ENCODE peak calls at places on chromosomes 16 and 17, in four cellular contexts. One of them, this sample, is unnamed.

GRCh38 chr16:1543085-1543896 is 9.8 kb downstream of the TMEM204 start:
- DNase-seq in H1: no peak
- DNase-seq in K562: peak
- DNase-seq in GM12878: peak
- DNase-seq in this sample: peak

GRCh38 chr17:61465550-61466237 is 13.5 kb downstream of the TBX4 start:
- DNase-seq in H1: no peak
- DNase-seq in K562: no peak
- DNase-seq in GM12878: no peak
- DNase-seq in this sample: no peak

GRCh38 chr16:85005278-85006069 is 5.9 kb downstream of the ZDHHC7 start:
- DNase-seq in K562: no peak
- DNase-seq in GM12878: no peak
- DNase-seq in H1: no peak
- DNase-seq in this sample: peak

GRCh38 chr17:55660171-55660886 is 62.3 kb downstream of the TMEM100 start:
- DNase-seq in H1: no peak
- DNase-seq in K562: no peak
- DNase-seq in GM12878: no peak
- DNase-seq in this sample: no peak

GRCh38 chr16:85851034-85851780 is 47.8 kb upstream of the IRF8 start:
- DNase-seq in K562: no peak
- DNase-seq in GM12878: no peak
- DNase-seq in H1: no peak
- DNase-seq in this sample: no peak

GRCh38 chr16:54926166-54926838 is 4.4 kb upstream of the IRX5 start:
- DNase-seq in GM12878: no peak
- DNase-seq in K562: no peak
- DNase-seq in H1: no peak
- DNase-seq in this sample: peak

GRCh38 chr17:55264640-55265298 is at the start of gene HLF:
- DNase-seq in K562: peak
- DNase-seq in GM12878: no peak
- DNase-seq in H1: peak
- DNase-seq in this sample: peak

GRCh38 chr16:1539720-1540555 is 6.5 kb downstream of the TMEM204 start:
- DNase-seq in K562: no peak
- DNase-seq in H1: no peak
- DNase-seq in GM12878: no peak
- DNase-seq in this sample: no peak

GRCh38 chr17:56096026-56096807 is 57.1 kb upstream of the ANKFN1 start:
- DNase-seq in H1: no peak
- DNase-seq in K562: no peak
- DNase-seq in GM12878: no peak
- DNase-seq in this sample: peak

GRCh38 chr17:76147211-76148014 is 6.4 kb upstream of the FOXJ1 start:
- DNase-seq in K562: no peak
- DNase-seq in GM12878: no peak
- DNase-seq in H1: no peak
- DNase-seq in this sample: peak

GRCh38 chr16:85931596-85932402 is 32.8 kb downstream of the IRF8 start:
- DNase-seq in K562: no peak
- DNase-seq in GM12878: no peak
- DNase-seq in H1: no peak
- DNase-seq in this sample: no peak

GRCh38 chr16:15415411-15416070 is 18.8 kb upstream of the BMERB1 start:
- DNase-seq in GM12878: no peak
- DNase-seq in K562: no peak
- DNase-seq in H1: no peak
- DNase-seq in this sample: peak

GRCh38 chr16:46916980-46917379 is 32.8 kb downstream of the GPT2 start:
- DNase-seq in GM12878: no peak
- DNase-seq in H1: no peak
- DNase-seq in K562: peak
- DNase-seq in this sample: peak

DNA sequence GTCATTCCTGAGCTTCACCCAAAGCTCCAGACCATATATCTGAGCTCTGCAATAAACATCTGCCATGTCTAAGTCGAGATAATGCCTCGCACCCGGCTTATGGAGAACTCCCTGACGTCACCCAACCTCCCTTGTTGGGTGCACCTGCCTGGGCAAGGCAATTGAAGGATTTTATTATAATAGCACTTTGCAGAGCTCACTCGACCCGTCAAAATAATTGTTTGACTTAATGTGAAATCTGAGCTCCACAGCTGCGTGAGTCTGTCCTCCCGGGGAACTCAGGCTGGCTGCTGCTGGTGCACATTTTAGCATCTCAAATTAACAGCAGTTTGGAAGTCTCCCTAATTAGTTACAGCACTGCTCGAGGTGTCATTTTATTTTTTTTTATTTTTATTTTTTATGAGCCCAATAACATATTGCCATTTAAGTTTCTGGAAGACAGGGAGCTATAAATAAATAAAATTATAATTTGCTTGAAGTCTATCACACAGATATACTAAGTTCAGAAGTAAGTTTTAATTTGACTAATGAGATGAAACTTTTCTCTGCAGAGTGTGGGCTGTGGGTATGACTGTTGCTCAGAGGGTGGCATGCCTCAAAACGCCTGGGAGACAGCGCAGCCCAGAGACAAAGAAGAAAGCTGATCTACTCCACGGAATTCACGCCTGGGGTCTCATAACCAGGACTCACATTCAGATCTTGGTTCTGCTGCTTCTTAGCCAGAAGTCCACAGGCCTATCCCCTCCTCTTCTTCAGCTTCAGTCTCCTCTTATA is 401.4 kb upstream of the C16orf82 start:
- DNase-seq in K562: no peak
- DNase-seq in GM12878: no peak
- DNase-seq in H1: no peak
- DNase-seq in this sample: no peak
- TF ChIP-seq CHD1 in K562: no peak
- TF ChIP-seq CHD1 in GM12878: no peak
- TF ChIP-seq CHD1 in H1: no peak
- TF ChIP-seq CHD1 in this sample: no peak

DNA sequence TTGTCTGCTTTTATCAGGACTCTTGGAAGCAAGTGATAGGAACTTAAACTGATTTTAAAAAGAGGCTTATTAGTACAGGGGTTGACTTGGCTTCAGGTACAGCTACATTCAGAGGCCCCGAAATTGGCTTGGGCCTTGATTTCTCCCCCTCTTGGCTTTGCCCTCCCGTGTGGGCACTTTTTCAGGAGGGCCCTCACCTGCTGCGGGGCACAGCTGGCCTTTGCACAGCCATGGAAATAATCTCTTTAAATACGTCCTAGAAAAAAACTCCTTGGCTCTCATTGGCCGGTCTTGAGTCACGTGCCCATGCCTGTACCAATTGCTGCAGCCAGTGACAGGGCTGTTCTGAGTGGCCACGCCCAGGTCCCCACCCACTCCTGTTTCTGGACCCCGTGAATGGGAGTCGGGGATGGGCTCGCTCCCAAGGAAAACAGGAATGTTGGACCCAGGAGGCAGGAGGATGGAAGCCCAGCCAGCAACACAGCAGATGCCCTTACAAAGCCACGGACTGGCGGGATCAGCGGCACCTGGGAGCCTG is 15.0 kb downstream of the CA5A start:
- DNase-seq in H1: no peak
- DNase-seq in GM12878: no peak
- DNase-seq in K562: peak
- DNase-seq in this sample: no peak
- TF ChIP-seq CHD1 in H1: no peak
- TF ChIP-seq CHD1 in GM12878: no peak
- TF ChIP-seq CHD1 in K562: no peak
- TF ChIP-seq CHD1 in this sample: no peak

DNA sequence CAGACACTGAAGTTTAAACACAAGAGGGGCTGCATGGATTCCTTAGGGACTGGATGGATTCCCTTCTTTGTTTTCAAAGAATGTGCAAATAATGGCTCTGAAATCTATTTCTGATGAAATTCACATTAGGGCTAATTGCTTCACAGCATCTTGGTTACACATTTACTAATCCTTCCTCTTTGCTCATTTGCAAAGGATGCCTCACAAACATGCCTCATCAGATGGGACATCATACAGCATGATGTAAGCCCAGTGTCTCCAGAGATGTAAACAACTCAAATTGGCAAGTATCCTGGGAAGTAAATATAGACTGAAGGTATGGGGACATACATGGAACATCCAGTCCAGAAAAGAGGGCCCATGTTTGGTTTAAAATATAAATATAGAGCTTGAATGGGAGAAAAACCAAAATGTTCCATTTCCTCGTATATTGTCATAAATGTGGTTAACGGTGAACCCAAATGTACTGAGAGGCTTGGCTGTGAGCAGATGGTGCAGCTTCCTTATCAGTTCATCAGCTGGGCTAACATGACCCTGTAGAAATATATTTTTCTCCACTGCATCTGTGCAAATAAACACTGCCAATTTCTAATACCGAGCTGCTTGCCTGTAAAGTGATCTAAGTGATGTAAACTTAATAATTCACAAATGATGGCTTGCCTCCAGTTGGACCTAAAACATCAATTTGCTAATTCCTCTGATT is 142.9 kb upstream of the NUDT7 start:
- DNase-seq in H1: no peak
- DNase-seq in K562: no peak
- DNase-seq in GM12878: no peak
- DNase-seq in this sample: peak
- TF ChIP-seq CHD1 in H1: no peak
- TF ChIP-seq CHD1 in K562: no peak
- TF ChIP-seq CHD1 in GM12878: no peak
- TF ChIP-seq CHD1 in this sample: no peak

GRCh38 chr16:64450170-64450569 is 671.7 kb downstream of the CDH11 start:
- DNase-seq in K562: no peak
- DNase-seq in H1: no peak
- DNase-seq in GM12878: no peak
- DNase-seq in this sample: peak
- TF ChIP-seq CHD1 in K562: no peak
- TF ChIP-seq CHD1 in H1: no peak
- TF ChIP-seq CHD1 in GM12878: no peak
- TF ChIP-seq CHD1 in this sample: no peak

DNA sequence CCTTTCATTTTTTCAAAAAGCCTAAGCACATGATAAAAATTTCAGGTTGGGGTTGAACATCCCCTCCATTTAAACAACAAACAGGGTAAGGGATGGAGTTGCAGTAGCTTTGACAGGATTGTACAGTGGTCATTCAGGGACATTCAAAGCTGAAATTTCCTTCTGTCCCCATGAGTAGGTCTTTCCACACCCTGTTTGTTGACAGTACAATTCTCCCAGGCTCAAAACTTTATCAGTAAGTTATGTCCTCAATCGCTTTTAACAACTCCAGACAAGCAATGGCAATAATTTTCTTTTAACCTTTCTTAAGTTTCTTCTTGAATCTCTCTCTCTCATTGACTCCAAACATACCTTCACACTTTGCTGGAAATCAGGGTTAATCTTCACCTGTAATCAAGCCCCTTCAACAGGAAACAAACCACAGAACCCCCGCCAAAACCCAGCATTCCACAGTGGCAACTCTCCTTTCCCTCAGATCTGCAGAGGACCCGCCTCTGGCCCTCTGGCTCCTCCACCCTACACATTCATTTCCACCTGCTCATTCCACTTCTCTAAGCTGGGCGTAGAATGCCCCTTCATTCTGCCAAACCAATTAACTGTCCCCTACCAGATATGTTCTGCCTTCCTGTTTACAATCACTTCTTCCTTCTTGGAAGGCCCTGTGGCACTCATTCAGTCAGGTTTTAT is 20.7 kb downstream of the TXNDC11 start:
- DNase-seq in H1: no peak
- DNase-seq in GM12878: no peak
- DNase-seq in K562: no peak
- DNase-seq in this sample: no peak
- TF ChIP-seq CHD1 in H1: no peak
- TF ChIP-seq CHD1 in GM12878: no peak
- TF ChIP-seq CHD1 in K562: no peak
- TF ChIP-seq CHD1 in this sample: no peak

GRCh38 chr16:23121024-23121423 is 28.2 kb downstream of the USP31 start:
- DNase-seq in K562: no peak
- DNase-seq in H1: no peak
- DNase-seq in GM12878: no peak
- DNase-seq in this sample: no peak
- TF ChIP-seq CHD1 in K562: no peak
- TF ChIP-seq CHD1 in H1: no peak
- TF ChIP-seq CHD1 in GM12878: no peak
- TF ChIP-seq CHD1 in this sample: no peak

This sample was measured in IMR-90.